ENCODE peak calls at places on chromosomes 12 and 14, in eight cellular contexts. C, W, Q, Z, N, V, A and J are unnamed samples.
A peak's percentile ranks its signal among the peaks of the same experiment; 100 is the strongest.

GRCh38 chr14:68819260-68819691 is 26.4 kb upstream of the ZFP36L1 start:
- DNase-seq in V (peak; percentile 60), N (no peak), Q (no peak), A (peak; percentile 74), W (no peak), C (no peak), Z (peak; percentile 91), J (no peak)

GRCh38 chr12:27193854-27194544 is 50.1 kb upstream of the STK38L start:
- DNase-seq in N (no peak), C (no peak), A (peak; percentile 91), V (peak; percentile 74), W (no peak), Z (peak; percentile 95), Q (no peak), J (no peak)

GRCh38 chr14:53581497-53581896 is 375.1 kb downstream of the BMP4 start:
- DNase-seq in W (no peak), N (no peak), C (no peak), Q (no peak), Z (no peak), A (no peak), V (no peak), J (no peak)

GRCh38 chr12:10067259-10067658 is 31.5 kb downstream of the CLEC1A start:
- DNase-seq in N (no peak), A (no peak), C (no peak), Z (no peak), W (no peak), Q (no peak), V (no peak), J (no peak)

GRCh38 chr12:57190037-57190436 is 26.6 kb upstream of the NXPH4 start:
- DNase-seq in A (peak; percentile 27), C (no peak), W (no peak), V (peak; percentile 50), Q (peak; percentile 28), N (no peak), Z (peak; percentile 35), J (no peak)

GRCh38 chr12:84920331-84920730 is 7.7 kb upstream of the SLC6A15 start:
- DNase-seq in W (no peak), A (peak; percentile 71), V (peak; percentile 59), N (no peak), Q (no peak), Z (peak; percentile 26), C (no peak), J (no peak)

GRCh38 chr14:79356040-79356439 is 855.3 kb downstream of the DIO2 start:
- DNase-seq in W (no peak), C (no peak), Q (peak; percentile 3), V (peak; percentile 65), A (peak; percentile 27), Z (peak; percentile 22), N (no peak), J (no peak)

GRCh38 chr12:113196996-113197395 is 11.5 kb downstream of the RITA1 start:
- DNase-seq in A (peak; percentile 88), V (peak; percentile 89), Z (peak; percentile 70), N (peak; percentile 17), C (no peak), Q (peak; percentile 92), W (no peak), J (no peak)

GRCh38 chr12:122687091-122687490 is 16.1 kb downstream of the HCAR2 start:
- DNase-seq in Q (peak; percentile 82), N (no peak), A (no peak), W (no peak), Z (peak; percentile 33), C (no peak), V (peak; percentile 69), J (no peak)